ENCODE peak calls at places on chromosome 11, in eight cellular contexts. One of them, this sample, is unnamed.

GRCh38 chr11:77560605-77561004 is 29.1 kb upstream of the AQP11 start:
- DNase-seq in NCI-H2029: no peak
- DNase-seq in B cell: no peak
- DNase-seq in naive thymus-derived CD4-positive, alpha-beta T cell: no peak
- DNase-seq in left lobe of liver: no peak
- DNase-seq in stimulated activated CD8-positive, alpha-beta memory T cell treated with anti-CD3 and anti-CD28 coated beads, Interleukin-12 subunit alpha, Interleukin-12 subunit beta, amount 100 ng/mL, for 1 hour: no peak
- DNase-seq in putamen: no peak
- DNase-seq in stimulated activated effector memory CD8-positive, alpha-beta T cell treated with anti-CD3 and anti-CD28 coated beads, Interleukin-12 subunit alpha, Interleukin-12 subunit beta, amount 100 ng/mL, for 72 hours: no peak
- DNase-seq in this sample: no peak

GRCh38 chr11:69064394-69064957 is 15.7 kb downstream of the TPCN2 start:
- DNase-seq in naive thymus-derived CD4-positive, alpha-beta T cell: no peak
- DNase-seq in NCI-H2029: no peak
- DNase-seq in B cell: no peak
- DNase-seq in stimulated activated CD8-positive, alpha-beta memory T cell treated with anti-CD3 and anti-CD28 coated beads, Interleukin-12 subunit alpha, Interleukin-12 subunit beta, amount 100 ng/mL, for 1 hour: no peak
- DNase-seq in left lobe of liver: no peak
- DNase-seq in stimulated activated effector memory CD8-positive, alpha-beta T cell treated with anti-CD3 and anti-CD28 coated beads, Interleukin-12 subunit alpha, Interleukin-12 subunit beta, amount 100 ng/mL, for 72 hours: no peak
- DNase-seq in putamen: no peak
- DNase-seq in this sample: no peak

GRCh38 chr11:23976369-23976768 is 520.5 kb upstream of the LUZP2 start:
- DNase-seq in left lobe of liver: no peak
- DNase-seq in NCI-H2029: no peak
- DNase-seq in putamen: no peak
- DNase-seq in stimulated activated effector memory CD8-positive, alpha-beta T cell treated with anti-CD3 and anti-CD28 coated beads, Interleukin-12 subunit alpha, Interleukin-12 subunit beta, amount 100 ng/mL, for 72 hours: no peak
- DNase-seq in naive thymus-derived CD4-positive, alpha-beta T cell: no peak
- DNase-seq in B cell: no peak
- DNase-seq in stimulated activated CD8-positive, alpha-beta memory T cell treated with anti-CD3 and anti-CD28 coated beads, Interleukin-12 subunit alpha, Interleukin-12 subunit beta, amount 100 ng/mL, for 1 hour: no peak
- DNase-seq in this sample: no peak

GRCh38 chr11:104319396-104319795 is 155.4 kb upstream of the PDGFD start:
- DNase-seq in stimulated activated effector memory CD8-positive, alpha-beta T cell treated with anti-CD3 and anti-CD28 coated beads, Interleukin-12 subunit alpha, Interleukin-12 subunit beta, amount 100 ng/mL, for 72 hours: no peak
- DNase-seq in putamen: no peak
- DNase-seq in naive thymus-derived CD4-positive, alpha-beta T cell: no peak
- DNase-seq in stimulated activated CD8-positive, alpha-beta memory T cell treated with anti-CD3 and anti-CD28 coated beads, Interleukin-12 subunit alpha, Interleukin-12 subunit beta, amount 100 ng/mL, for 1 hour: no peak
- DNase-seq in left lobe of liver: no peak
- DNase-seq in NCI-H2029: no peak
- DNase-seq in B cell: no peak
- DNase-seq in this sample: no peak

GRCh38 chr11:47099213-47099917 is 77.3 kb downstream of the ARFGAP2 start:
- DNase-seq in NCI-H2029: peak
- DNase-seq in putamen: no peak
- DNase-seq in stimulated activated effector memory CD8-positive, alpha-beta T cell treated with anti-CD3 and anti-CD28 coated beads, Interleukin-12 subunit alpha, Interleukin-12 subunit beta, amount 100 ng/mL, for 72 hours: no peak
- DNase-seq in left lobe of liver: no peak
- DNase-seq in B cell: no peak
- DNase-seq in stimulated activated CD8-positive, alpha-beta memory T cell treated with anti-CD3 and anti-CD28 coated beads, Interleukin-12 subunit alpha, Interleukin-12 subunit beta, amount 100 ng/mL, for 1 hour: no peak
- DNase-seq in naive thymus-derived CD4-positive, alpha-beta T cell: no peak
- DNase-seq in this sample: peak

GRCh38 chr11:65381721-65382035 is 768 bp downstream of the SLC25A45 start:
- DNase-seq in naive thymus-derived CD4-positive, alpha-beta T cell: no peak
- DNase-seq in left lobe of liver: no peak
- DNase-seq in putamen: no peak
- DNase-seq in stimulated activated effector memory CD8-positive, alpha-beta T cell treated with anti-CD3 and anti-CD28 coated beads, Interleukin-12 subunit alpha, Interleukin-12 subunit beta, amount 100 ng/mL, for 72 hours: no peak
- DNase-seq in NCI-H2029: no peak
- DNase-seq in B cell: no peak
- DNase-seq in stimulated activated CD8-positive, alpha-beta memory T cell treated with anti-CD3 and anti-CD28 coated beads, Interleukin-12 subunit alpha, Interleukin-12 subunit beta, amount 100 ng/mL, for 1 hour: no peak
- DNase-seq in this sample: no peak

GRCh38 chr11:114066046-114066648 is 6.6 kb downstream of the ZBTB16 start:
- DNase-seq in stimulated activated effector memory CD8-positive, alpha-beta T cell treated with anti-CD3 and anti-CD28 coated beads, Interleukin-12 subunit alpha, Interleukin-12 subunit beta, amount 100 ng/mL, for 72 hours: no peak
- DNase-seq in putamen: no peak
- DNase-seq in naive thymus-derived CD4-positive, alpha-beta T cell: no peak
- DNase-seq in B cell: no peak
- DNase-seq in stimulated activated CD8-positive, alpha-beta memory T cell treated with anti-CD3 and anti-CD28 coated beads, Interleukin-12 subunit alpha, Interleukin-12 subunit beta, amount 100 ng/mL, for 1 hour: no peak
- DNase-seq in left lobe of liver: no peak
- DNase-seq in NCI-H2029: no peak
- DNase-seq in this sample: no peak

GRCh38 chr11:119356349-119357031 is 10.0 kb upstream of the MFRP start:
- DNase-seq in NCI-H2029: no peak
- DNase-seq in left lobe of liver: peak
- DNase-seq in putamen: no peak
- DNase-seq in B cell: peak
- DNase-seq in stimulated activated CD8-positive, alpha-beta memory T cell treated with anti-CD3 and anti-CD28 coated beads, Interleukin-12 subunit alpha, Interleukin-12 subunit beta, amount 100 ng/mL, for 1 hour: peak
- DNase-seq in stimulated activated effector memory CD8-positive, alpha-beta T cell treated with anti-CD3 and anti-CD28 coated beads, Interleukin-12 subunit alpha, Interleukin-12 subunit beta, amount 100 ng/mL, for 72 hours: peak
- DNase-seq in naive thymus-derived CD4-positive, alpha-beta T cell: peak
- DNase-seq in this sample: no peak

GRCh38 chr11:121723261-121723741 is 270.5 kb upstream of the SORL1-AS1 start:
- DNase-seq in B cell: no peak
- DNase-seq in naive thymus-derived CD4-positive, alpha-beta T cell: no peak
- DNase-seq in stimulated activated effector memory CD8-positive, alpha-beta T cell treated with anti-CD3 and anti-CD28 coated beads, Interleukin-12 subunit alpha, Interleukin-12 subunit beta, amount 100 ng/mL, for 72 hours: no peak
- DNase-seq in stimulated activated CD8-positive, alpha-beta memory T cell treated with anti-CD3 and anti-CD28 coated beads, Interleukin-12 subunit alpha, Interleukin-12 subunit beta, amount 100 ng/mL, for 1 hour: no peak
- DNase-seq in left lobe of liver: no peak
- DNase-seq in putamen: peak
- DNase-seq in NCI-H2029: no peak
- DNase-seq in this sample: no peak

GRCh38 chr11:3091846-3092602 is 34.8 kb upstream of the CARS1 start:
- DNase-seq in stimulated activated effector memory CD8-positive, alpha-beta T cell treated with anti-CD3 and anti-CD28 coated beads, Interleukin-12 subunit alpha, Interleukin-12 subunit beta, amount 100 ng/mL, for 72 hours: peak
- DNase-seq in B cell: peak
- DNase-seq in stimulated activated CD8-positive, alpha-beta memory T cell treated with anti-CD3 and anti-CD28 coated beads, Interleukin-12 subunit alpha, Interleukin-12 subunit beta, amount 100 ng/mL, for 1 hour: peak
- DNase-seq in NCI-H2029: peak
- DNase-seq in naive thymus-derived CD4-positive, alpha-beta T cell: peak
- DNase-seq in left lobe of liver: peak
- DNase-seq in putamen: peak
- DNase-seq in this sample: peak

GRCh38 chr11:120236169-120237107 is 3.5 kb upstream of the POU2F3 start:
- DNase-seq in stimulated activated effector memory CD8-positive, alpha-beta T cell treated with anti-CD3 and anti-CD28 coated beads, Interleukin-12 subunit alpha, Interleukin-12 subunit beta, amount 100 ng/mL, for 72 hours: no peak
- DNase-seq in putamen: no peak
- DNase-seq in left lobe of liver: no peak
- DNase-seq in stimulated activated CD8-positive, alpha-beta memory T cell treated with anti-CD3 and anti-CD28 coated beads, Interleukin-12 subunit alpha, Interleukin-12 subunit beta, amount 100 ng/mL, for 1 hour: no peak
- DNase-seq in naive thymus-derived CD4-positive, alpha-beta T cell: no peak
- DNase-seq in B cell: no peak
- DNase-seq in NCI-H2029: no peak
- DNase-seq in this sample: no peak

GRCh38 chr11:92596596-92597317 is 372.1 kb downstream of the FAT3 start:
- DNase-seq in NCI-H2029: no peak
- DNase-seq in B cell: no peak
- DNase-seq in putamen: no peak
- DNase-seq in stimulated activated effector memory CD8-positive, alpha-beta T cell treated with anti-CD3 and anti-CD28 coated beads, Interleukin-12 subunit alpha, Interleukin-12 subunit beta, amount 100 ng/mL, for 72 hours: no peak
- DNase-seq in stimulated activated CD8-positive, alpha-beta memory T cell treated with anti-CD3 and anti-CD28 coated beads, Interleukin-12 subunit alpha, Interleukin-12 subunit beta, amount 100 ng/mL, for 1 hour: no peak
- DNase-seq in naive thymus-derived CD4-positive, alpha-beta T cell: no peak
- DNase-seq in left lobe of liver: no peak
- DNase-seq in this sample: no peak

GRCh38 chr11:86809561-86809960 is 9.2 kb downstream of the PRSS23 start:
- DNase-seq in stimulated activated effector memory CD8-positive, alpha-beta T cell treated with anti-CD3 and anti-CD28 coated beads, Interleukin-12 subunit alpha, Interleukin-12 subunit beta, amount 100 ng/mL, for 72 hours: no peak
- DNase-seq in stimulated activated CD8-positive, alpha-beta memory T cell treated with anti-CD3 and anti-CD28 coated beads, Interleukin-12 subunit alpha, Interleukin-12 subunit beta, amount 100 ng/mL, for 1 hour: no peak
- DNase-seq in naive thymus-derived CD4-positive, alpha-beta T cell: no peak
- DNase-seq in B cell: no peak
- DNase-seq in NCI-H2029: no peak
- DNase-seq in putamen: peak
- DNase-seq in left lobe of liver: no peak
- DNase-seq in this sample: no peak

GRCh38 chr11:122706261-122706660 is 50.7 kb downstream of the UBASH3B start:
- DNase-seq in stimulated activated CD8-positive, alpha-beta memory T cell treated with anti-CD3 and anti-CD28 coated beads, Interleukin-12 subunit alpha, Interleukin-12 subunit beta, amount 100 ng/mL, for 1 hour: no peak
- DNase-seq in left lobe of liver: no peak
- DNase-seq in B cell: no peak
- DNase-seq in NCI-H2029: no peak
- DNase-seq in naive thymus-derived CD4-positive, alpha-beta T cell: no peak
- DNase-seq in stimulated activated effector memory CD8-positive, alpha-beta T cell treated with anti-CD3 and anti-CD28 coated beads, Interleukin-12 subunit alpha, Interleukin-12 subunit beta, amount 100 ng/mL, for 72 hours: no peak
- DNase-seq in putamen: no peak
- DNase-seq in this sample: no peak

GRCh38 chr11:47000033-47000432 is 63.5 kb downstream of the CSTPP1 start:
- DNase-seq in NCI-H2029: no peak
- DNase-seq in naive thymus-derived CD4-positive, alpha-beta T cell: no peak
- DNase-seq in B cell: no peak
- DNase-seq in left lobe of liver: no peak
- DNase-seq in stimulated activated effector memory CD8-positive, alpha-beta T cell treated with anti-CD3 and anti-CD28 coated beads, Interleukin-12 subunit alpha, Interleukin-12 subunit beta, amount 100 ng/mL, for 72 hours: no peak
- DNase-seq in stimulated activated CD8-positive, alpha-beta memory T cell treated with anti-CD3 and anti-CD28 coated beads, Interleukin-12 subunit alpha, Interleukin-12 subunit beta, amount 100 ng/mL, for 1 hour: no peak
- DNase-seq in putamen: no peak
- DNase-seq in this sample: no peak

GRCh38 chr11:34793666-34794065 is 122.5 kb downstream of the APIP start:
- DNase-seq in left lobe of liver: no peak
- DNase-seq in NCI-H2029: no peak
- DNase-seq in naive thymus-derived CD4-positive, alpha-beta T cell: no peak
- DNase-seq in stimulated activated effector memory CD8-positive, alpha-beta T cell treated with anti-CD3 and anti-CD28 coated beads, Interleukin-12 subunit alpha, Interleukin-12 subunit beta, amount 100 ng/mL, for 72 hours: no peak
- DNase-seq in putamen: no peak
- DNase-seq in B cell: no peak
- DNase-seq in stimulated activated CD8-positive, alpha-beta memory T cell treated with anti-CD3 and anti-CD28 coated beads, Interleukin-12 subunit alpha, Interleukin-12 subunit beta, amount 100 ng/mL, for 1 hour: no peak
- DNase-seq in this sample: no peak

GRCh38 chr11:1303196-1303821 is 6.1 kb downstream of the TOLLIP start:
- DNase-seq in B cell: peak
- DNase-seq in left lobe of liver: peak
- DNase-seq in stimulated activated CD8-positive, alpha-beta memory T cell treated with anti-CD3 and anti-CD28 coated beads, Interleukin-12 subunit alpha, Interleukin-12 subunit beta, amount 100 ng/mL, for 1 hour: no peak
- DNase-seq in stimulated activated effector memory CD8-positive, alpha-beta T cell treated with anti-CD3 and anti-CD28 coated beads, Interleukin-12 subunit alpha, Interleukin-12 subunit beta, amount 100 ng/mL, for 72 hours: no peak
- DNase-seq in NCI-H2029: peak
- DNase-seq in naive thymus-derived CD4-positive, alpha-beta T cell: no peak
- DNase-seq in putamen: peak
- DNase-seq in this sample: peak

GRCh38 chr11:23314162-23314561 is 453.9 kb upstream of the CCDC179 start:
- DNase-seq in NCI-H2029: no peak
- DNase-seq in stimulated activated effector memory CD8-positive, alpha-beta T cell treated with anti-CD3 and anti-CD28 coated beads, Interleukin-12 subunit alpha, Interleukin-12 subunit beta, amount 100 ng/mL, for 72 hours: no peak
- DNase-seq in stimulated activated CD8-positive, alpha-beta memory T cell treated with anti-CD3 and anti-CD28 coated beads, Interleukin-12 subunit alpha, Interleukin-12 subunit beta, amount 100 ng/mL, for 1 hour: no peak
- DNase-seq in naive thymus-derived CD4-positive, alpha-beta T cell: no peak
- DNase-seq in putamen: no peak
- DNase-seq in B cell: no peak
- DNase-seq in left lobe of liver: no peak
- DNase-seq in this sample: no peak

GRCh38 chr11:116835042-116835772 is 2.2 kb downstream of the APOA1 start:
- DNase-seq in NCI-H2029: peak
- DNase-seq in naive thymus-derived CD4-positive, alpha-beta T cell: no peak
- DNase-seq in left lobe of liver: peak
- DNase-seq in B cell: peak
- DNase-seq in putamen: no peak
- DNase-seq in stimulated activated effector memory CD8-positive, alpha-beta T cell treated with anti-CD3 and anti-CD28 coated beads, Interleukin-12 subunit alpha, Interleukin-12 subunit beta, amount 100 ng/mL, for 72 hours: no peak
- DNase-seq in stimulated activated CD8-positive, alpha-beta memory T cell treated with anti-CD3 and anti-CD28 coated beads, Interleukin-12 subunit alpha, Interleukin-12 subunit beta, amount 100 ng/mL, for 1 hour: no peak
- DNase-seq in this sample: no peak

GRCh38 chr11:134276396-134277175 is 407 bp downstream of the GLB1L3 start:
- DNase-seq in NCI-H2029: no peak
- DNase-seq in B cell: no peak
- DNase-seq in stimulated activated effector memory CD8-positive, alpha-beta T cell treated with anti-CD3 and anti-CD28 coated beads, Interleukin-12 subunit alpha, Interleukin-12 subunit beta, amount 100 ng/mL, for 72 hours: peak
- DNase-seq in naive thymus-derived CD4-positive, alpha-beta T cell: no peak
- DNase-seq in stimulated activated CD8-positive, alpha-beta memory T cell treated with anti-CD3 and anti-CD28 coated beads, Interleukin-12 subunit alpha, Interleukin-12 subunit beta, amount 100 ng/mL, for 1 hour: no peak
- DNase-seq in putamen: no peak
- DNase-seq in left lobe of liver: peak
- DNase-seq in this sample: no peak

GRCh38 chr11:13984616-13985474 is 22.3 kb downstream of the SPON1 start:
- DNase-seq in left lobe of liver: no peak
- DNase-seq in naive thymus-derived CD4-positive, alpha-beta T cell: no peak
- DNase-seq in stimulated activated effector memory CD8-positive, alpha-beta T cell treated with anti-CD3 and anti-CD28 coated beads, Interleukin-12 subunit alpha, Interleukin-12 subunit beta, amount 100 ng/mL, for 72 hours: no peak
- DNase-seq in putamen: no peak
- DNase-seq in stimulated activated CD8-positive, alpha-beta memory T cell treated with anti-CD3 and anti-CD28 coated beads, Interleukin-12 subunit alpha, Interleukin-12 subunit beta, amount 100 ng/mL, for 1 hour: no peak
- DNase-seq in B cell: no peak
- DNase-seq in NCI-H2029: no peak
- DNase-seq in this sample: no peak

GRCh38 chr11:340539-341512 is 20.2 kb upstream of the IFITM3 start:
- DNase-seq in NCI-H2029: no peak
- DNase-seq in stimulated activated CD8-positive, alpha-beta memory T cell treated with anti-CD3 and anti-CD28 coated beads, Interleukin-12 subunit alpha, Interleukin-12 subunit beta, amount 100 ng/mL, for 1 hour: no peak
- DNase-seq in stimulated activated effector memory CD8-positive, alpha-beta T cell treated with anti-CD3 and anti-CD28 coated beads, Interleukin-12 subunit alpha, Interleukin-12 subunit beta, amount 100 ng/mL, for 72 hours: no peak
- DNase-seq in B cell: no peak
- DNase-seq in naive thymus-derived CD4-positive, alpha-beta T cell: no peak
- DNase-seq in putamen: no peak
- DNase-seq in left lobe of liver: no peak
- DNase-seq in this sample: no peak

GRCh38 chr11:31641477-31642062 is 132.0 kb downstream of the ELP4 start:
- DNase-seq in NCI-H2029: peak
- DNase-seq in stimulated activated CD8-positive, alpha-beta memory T cell treated with anti-CD3 and anti-CD28 coated beads, Interleukin-12 subunit alpha, Interleukin-12 subunit beta, amount 100 ng/mL, for 1 hour: no peak
- DNase-seq in putamen: no peak
- DNase-seq in left lobe of liver: peak
- DNase-seq in naive thymus-derived CD4-positive, alpha-beta T cell: no peak
- DNase-seq in stimulated activated effector memory CD8-positive, alpha-beta T cell treated with anti-CD3 and anti-CD28 coated beads, Interleukin-12 subunit alpha, Interleukin-12 subunit beta, amount 100 ng/mL, for 72 hours: no peak
- DNase-seq in B cell: no peak
- DNase-seq in this sample: peak

GRCh38 chr11:72024073-72024749 is 25.5 kb downstream of the IL18BP start:
- DNase-seq in NCI-H2029: no peak
- DNase-seq in putamen: no peak
- DNase-seq in B cell: no peak
- DNase-seq in stimulated activated effector memory CD8-positive, alpha-beta T cell treated with anti-CD3 and anti-CD28 coated beads, Interleukin-12 subunit alpha, Interleukin-12 subunit beta, amount 100 ng/mL, for 72 hours: no peak
- DNase-seq in naive thymus-derived CD4-positive, alpha-beta T cell: no peak
- DNase-seq in stimulated activated CD8-positive, alpha-beta memory T cell treated with anti-CD3 and anti-CD28 coated beads, Interleukin-12 subunit alpha, Interleukin-12 subunit beta, amount 100 ng/mL, for 1 hour: no peak
- DNase-seq in left lobe of liver: no peak
- DNase-seq in this sample: no peak

GRCh38 chr11:84384637-84385227 is 1098.6 kb upstream of the CCDC90B start:
- DNase-seq in putamen: peak
- DNase-seq in left lobe of liver: peak
- DNase-seq in stimulated activated effector memory CD8-positive, alpha-beta T cell treated with anti-CD3 and anti-CD28 coated beads, Interleukin-12 subunit alpha, Interleukin-12 subunit beta, amount 100 ng/mL, for 72 hours: no peak
- DNase-seq in NCI-H2029: no peak
- DNase-seq in B cell: peak
- DNase-seq in naive thymus-derived CD4-positive, alpha-beta T cell: no peak
- DNase-seq in stimulated activated CD8-positive, alpha-beta memory T cell treated with anti-CD3 and anti-CD28 coated beads, Interleukin-12 subunit alpha, Interleukin-12 subunit beta, amount 100 ng/mL, for 1 hour: no peak
- DNase-seq in this sample: peak

GRCh38 chr11:125410091-125410490 is 86.0 kb downstream of the FEZ1 start:
- DNase-seq in NCI-H2029: no peak
- DNase-seq in stimulated activated CD8-positive, alpha-beta memory T cell treated with anti-CD3 and anti-CD28 coated beads, Interleukin-12 subunit alpha, Interleukin-12 subunit beta, amount 100 ng/mL, for 1 hour: no peak
- DNase-seq in putamen: no peak
- DNase-seq in B cell: no peak
- DNase-seq in naive thymus-derived CD4-positive, alpha-beta T cell: no peak
- DNase-seq in stimulated activated effector memory CD8-positive, alpha-beta T cell treated with anti-CD3 and anti-CD28 coated beads, Interleukin-12 subunit alpha, Interleukin-12 subunit beta, amount 100 ng/mL, for 72 hours: no peak
- DNase-seq in left lobe of liver: no peak
- DNase-seq in this sample: no peak

GRCh38 chr11:103007521-103007920 is 52.0 kb upstream of the MMP13 start:
- DNase-seq in left lobe of liver: no peak
- DNase-seq in B cell: no peak
- DNase-seq in putamen: no peak
- DNase-seq in stimulated activated effector memory CD8-positive, alpha-beta T cell treated with anti-CD3 and anti-CD28 coated beads, Interleukin-12 subunit alpha, Interleukin-12 subunit beta, amount 100 ng/mL, for 72 hours: no peak
- DNase-seq in NCI-H2029: no peak
- DNase-seq in stimulated activated CD8-positive, alpha-beta memory T cell treated with anti-CD3 and anti-CD28 coated beads, Interleukin-12 subunit alpha, Interleukin-12 subunit beta, amount 100 ng/mL, for 1 hour: no peak
- DNase-seq in naive thymus-derived CD4-positive, alpha-beta T cell: no peak
- DNase-seq in this sample: no peak

GRCh38 chr11:128970598-128971190 is 28.0 kb upstream of the TP53AIP1 start:
- DNase-seq in naive thymus-derived CD4-positive, alpha-beta T cell: no peak
- DNase-seq in left lobe of liver: no peak
- DNase-seq in stimulated activated effector memory CD8-positive, alpha-beta T cell treated with anti-CD3 and anti-CD28 coated beads, Interleukin-12 subunit alpha, Interleukin-12 subunit beta, amount 100 ng/mL, for 72 hours: no peak
- DNase-seq in stimulated activated CD8-positive, alpha-beta memory T cell treated with anti-CD3 and anti-CD28 coated beads, Interleukin-12 subunit alpha, Interleukin-12 subunit beta, amount 100 ng/mL, for 1 hour: no peak
- DNase-seq in NCI-H2029: no peak
- DNase-seq in putamen: no peak
- DNase-seq in B cell: no peak
- DNase-seq in this sample: no peak

GRCh38 chr11:7538023-7538422 is 24.2 kb downstream of the PPFIBP2 start:
- DNase-seq in stimulated activated effector memory CD8-positive, alpha-beta T cell treated with anti-CD3 and anti-CD28 coated beads, Interleukin-12 subunit alpha, Interleukin-12 subunit beta, amount 100 ng/mL, for 72 hours: no peak
- DNase-seq in naive thymus-derived CD4-positive, alpha-beta T cell: no peak
- DNase-seq in B cell: no peak
- DNase-seq in stimulated activated CD8-positive, alpha-beta memory T cell treated with anti-CD3 and anti-CD28 coated beads, Interleukin-12 subunit alpha, Interleukin-12 subunit beta, amount 100 ng/mL, for 1 hour: no peak
- DNase-seq in NCI-H2029: no peak
- DNase-seq in left lobe of liver: peak
- DNase-seq in putamen: no peak
- DNase-seq in this sample: no peak

GRCh38 chr11:96037267-96037990 is 113.5 kb upstream of the MTMR2 start:
- DNase-seq in naive thymus-derived CD4-positive, alpha-beta T cell: no peak
- DNase-seq in left lobe of liver: no peak
- DNase-seq in NCI-H2029: no peak
- DNase-seq in putamen: no peak
- DNase-seq in stimulated activated CD8-positive, alpha-beta memory T cell treated with anti-CD3 and anti-CD28 coated beads, Interleukin-12 subunit alpha, Interleukin-12 subunit beta, amount 100 ng/mL, for 1 hour: no peak
- DNase-seq in B cell: no peak
- DNase-seq in stimulated activated effector memory CD8-positive, alpha-beta T cell treated with anti-CD3 and anti-CD28 coated beads, Interleukin-12 subunit alpha, Interleukin-12 subunit beta, amount 100 ng/mL, for 72 hours: no peak
- DNase-seq in this sample: peak

GRCh38 chr11:19337779-19338178 is 97.0 kb upstream of the E2F8 start:
- DNase-seq in NCI-H2029: no peak
- DNase-seq in naive thymus-derived CD4-positive, alpha-beta T cell: no peak
- DNase-seq in stimulated activated CD8-positive, alpha-beta memory T cell treated with anti-CD3 and anti-CD28 coated beads, Interleukin-12 subunit alpha, Interleukin-12 subunit beta, amount 100 ng/mL, for 1 hour: no peak
- DNase-seq in left lobe of liver: no peak
- DNase-seq in B cell: no peak
- DNase-seq in putamen: no peak
- DNase-seq in stimulated activated effector memory CD8-positive, alpha-beta T cell treated with anti-CD3 and anti-CD28 coated beads, Interleukin-12 subunit alpha, Interleukin-12 subunit beta, amount 100 ng/mL, for 72 hours: no peak
- DNase-seq in this sample: no peak

GRCh38 chr11:330307-330693 is 9.6 kb upstream of the IFITM3 start:
- DNase-seq in stimulated activated effector memory CD8-positive, alpha-beta T cell treated with anti-CD3 and anti-CD28 coated beads, Interleukin-12 subunit alpha, Interleukin-12 subunit beta, amount 100 ng/mL, for 72 hours: no peak
- DNase-seq in left lobe of liver: no peak
- DNase-seq in stimulated activated CD8-positive, alpha-beta memory T cell treated with anti-CD3 and anti-CD28 coated beads, Interleukin-12 subunit alpha, Interleukin-12 subunit beta, amount 100 ng/mL, for 1 hour: no peak
- DNase-seq in naive thymus-derived CD4-positive, alpha-beta T cell: no peak
- DNase-seq in NCI-H2029: no peak
- DNase-seq in putamen: no peak
- DNase-seq in B cell: no peak
- DNase-seq in this sample: no peak

GRCh38 chr11:8268530-8269461 is 5.1 kb upstream of the LMO1 start:
- DNase-seq in stimulated activated CD8-positive, alpha-beta memory T cell treated with anti-CD3 and anti-CD28 coated beads, Interleukin-12 subunit alpha, Interleukin-12 subunit beta, amount 100 ng/mL, for 1 hour: no peak
- DNase-seq in B cell: peak
- DNase-seq in putamen: no peak
- DNase-seq in stimulated activated effector memory CD8-positive, alpha-beta T cell treated with anti-CD3 and anti-CD28 coated beads, Interleukin-12 subunit alpha, Interleukin-12 subunit beta, amount 100 ng/mL, for 72 hours: no peak
- DNase-seq in NCI-H2029: no peak
- DNase-seq in naive thymus-derived CD4-positive, alpha-beta T cell: no peak
- DNase-seq in left lobe of liver: no peak
- DNase-seq in this sample: no peak

GRCh38 chr11:21564813-21565212 is 628.1 kb upstream of the ANO5 start:
- DNase-seq in B cell: no peak
- DNase-seq in naive thymus-derived CD4-positive, alpha-beta T cell: no peak
- DNase-seq in NCI-H2029: no peak
- DNase-seq in left lobe of liver: no peak
- DNase-seq in putamen: no peak
- DNase-seq in stimulated activated effector memory CD8-positive, alpha-beta T cell treated with anti-CD3 and anti-CD28 coated beads, Interleukin-12 subunit alpha, Interleukin-12 subunit beta, amount 100 ng/mL, for 72 hours: no peak
- DNase-seq in stimulated activated CD8-positive, alpha-beta memory T cell treated with anti-CD3 and anti-CD28 coated beads, Interleukin-12 subunit alpha, Interleukin-12 subunit beta, amount 100 ng/mL, for 1 hour: no peak
- DNase-seq in this sample: no peak